ENCODE peak calls at places on chromosomes 11 and 22, in nine cellular contexts. X is mucosa of gallbladder; Z is nucleus accumbens; C is NCI-H748 treated with DMSO at 0.1 percent for 48 hours; I is astrocyte of the cerebellum; Q is putamen; W is NCI-H446 treated with DMSO at 0.1 percent for 48 hours; B is heart left ventricle; S is stimulated activated effector memory CD8-positive, alpha-beta T cell treated with anti-CD3 and anti-CD28 coated beads, Interleukin-12 subunit alpha, Interleukin-12 subunit beta, amount 100 ng/mL, for 72 hours. Y is an unnamed sample.

GRCh38 chr11:2271077-2271326 is 614 bp upstream of the ASCL2 start:
- DNase-seq in C (no peak), W (no peak), I (no peak), Q (no peak), S (peak; percentile 46), X (peak; percentile 16), B (peak; percentile 63), Z (no peak), Y (no peak)

GRCh38 chr11:134841411-134841810 is 429.4 kb upstream of the B3GAT1 start:
- DNase-seq in X (no peak), Z (no peak), I (no peak), S (no peak), C (no peak), Q (no peak), W (no peak), B (no peak), Y (no peak)

GRCh38 chr22:46758867-46759290 is 3.6 kb upstream of the TBC1D22A start:
- DNase-seq in W (no peak), B (peak; percentile 54), X (peak; percentile 80), Z (no peak), C (peak; percentile 20), Q (peak; percentile 39), S (peak; percentile 31), I (no peak), Y (peak; percentile 43)

GRCh38 chr22:48886604-48887393 is 940.9 kb downstream of the BRD1 start:
- DNase-seq in B (peak; percentile 22), X (no peak), I (no peak), C (peak; percentile 27), S (no peak), W (no peak), Z (no peak), Q (no peak), Y (no peak)

GRCh38 chr11:19800162-19800561 is 87.5 kb downstream of the NAV2 start:
- DNase-seq in C (no peak), X (no peak), W (no peak), I (no peak), Q (no peak), B (peak; percentile 25), S (no peak), Z (no peak), Y (no peak)

GRCh38 chr11:66337103-66337899 is 1.1 kb upstream of the RIN1 start:
- DNase-seq in S (no peak), Q (no peak), B (peak; percentile 22), I (no peak), C (no peak), Z (no peak), W (no peak), X (no peak), Y (no peak)

GRCh38 chr11:86431258-86431657 is 56.6 kb downstream of the CCDC81 start:
- DNase-seq in S (no peak), I (no peak), W (no peak), X (no peak), C (no peak), B (no peak), Q (no peak), Z (no peak), Y (no peak)

GRCh38 chr11:72736452-72737069 is 15.6 kb downstream of the ARAP1 start:
- DNase-seq in Z (no peak), B (peak; percentile 77), S (peak; percentile 38), I (no peak), Q (no peak), C (no peak), X (peak; percentile 65), W (no peak), Y (no peak)

GRCh38 chr11:1936072-1936780 is 10.9 kb upstream of the MRPL23 start:
- DNase-seq in Q (no peak), I (no peak), W (no peak), B (no peak), X (no peak), S (no peak), Z (no peak), C (no peak), Y (no peak)

GRCh38 chr22:46546466-46547178 is 9.2 kb upstream of the CELSR1 start:
- DNase-seq in I (no peak), S (no peak), X (no peak), W (no peak), C (no peak), Q (no peak), Z (no peak), B (peak; percentile 92), Y (no peak)

GRCh38 chr11:66663741-66664296 is 13.9 kb downstream of the RBM4B start:
- DNase-seq in I (no peak), Z (no peak), C (no peak), S (no peak), X (no peak), W (no peak), Q (no peak), B (no peak), Y (no peak)

GRCh38 chr11:74182635-74183034 is 11.5 kb downstream of the PPME1 start:
- DNase-seq in Z (no peak), I (no peak), Q (no peak), X (no peak), S (no peak), C (no peak), W (no peak), B (no peak), Y (no peak)

GRCh38 chr22:37752189-37753061 is 55.3 kb upstream of the GCAT start:
- DNase-seq in C (no peak), Z (no peak), W (peak; percentile 57), I (peak; percentile 61), B (peak; percentile 96), X (peak; percentile 85), S (no peak), Q (no peak), Y (peak; percentile 94)

GRCh38 chr22:46690146-46690545 is 47.9 kb downstream of the CERK start:
- DNase-seq in S (no peak), Z (no peak), B (no peak), X (no peak), I (no peak), Q (no peak), C (no peak), W (no peak), Y (no peak)

GRCh38 chr11:46677169-46677568 is 23.2 kb downstream of the ARHGAP1 start:
- DNase-seq in C (no peak), I (no peak), W (no peak), B (no peak), X (no peak), S (no peak), Z (no peak), Q (no peak), Y (no peak)

GRCh38 chr22:37775785-37776638 is 31.7 kb upstream of the GCAT start:
- DNase-seq in W (no peak), S (no peak), X (no peak), Q (no peak), Z (no peak), I (peak; percentile 16), C (no peak), B (no peak), Y (no peak)

GRCh38 chr11:65334696-65335295 is 1.1 kb downstream of the DPF2 start:
- DNase-seq in Z (no peak), B (no peak), W (no peak), C (no peak), Q (no peak), I (no peak), S (no peak), X (no peak), Y (no peak)

GRCh38 chr22:26718905-26719304 is 61.5 kb downstream of the MIAT start:
- DNase-seq in B (no peak), I (peak; percentile 95), X (no peak), Q (no peak), Z (no peak), S (no peak), W (no peak), C (no peak), Y (peak; percentile 80)

GRCh38 chr22:31683181-31684105 is 21.4 kb upstream of the PISD start:
- DNase-seq in W (no peak), S (no peak), Z (no peak), Q (no peak), I (no peak), B (no peak), X (no peak), C (no peak), Y (no peak)

GRCh38 chr11:20881328-20882079 is 212.1 kb downstream of the NELL1 start:
- DNase-seq in Z (no peak), Q (no peak), B (no peak), W (no peak), I (no peak), X (no peak), C (no peak), S (no peak), Y (no peak)

GRCh38 chr11:2533642-2534115 is 88.9 kb downstream of the KCNQ1 start:
- DNase-seq in W (no peak), I (peak; percentile 91), Z (no peak), X (peak; percentile 67), B (peak; percentile 89), Q (no peak), C (no peak), S (no peak), Y (peak; percentile 84)